ENCODE peak calls at places on chromosomes 11 and 22, in ten cellular contexts. One of them, this sample, is unnamed.

GRCh38 chr22:28594784-28595324 is 84.8 kb downstream of the TTC28 start:
- DNase-seq in activated B cell treated with CpG ODN at 0.5 μM for 24 hours: no peak
- DNase-seq in HFF-Myc: peak; percentile 61
- DNase-seq in thoracic aorta: no peak
- DNase-seq in GM10248: peak; percentile 41
- DNase-seq in cardiac fibroblast: peak; percentile 83
- DNase-seq in AG04450: peak; percentile 23
- DNase-seq in Peyer's patch: no peak
- DNase-seq in astrocyte of the spinal cord: peak; percentile 76
- DNase-seq in Caco-2: peak; percentile 44
- DNase-seq in this sample: no peak

GRCh38 chr22:17672417-17672991 is 33.9 kb downstream of the BCL2L13 start:
- DNase-seq in GM10248: no peak
- DNase-seq in HFF-Myc: no peak
- DNase-seq in astrocyte of the spinal cord: no peak
- DNase-seq in activated B cell treated with CpG ODN at 0.5 μM for 24 hours: no peak
- DNase-seq in cardiac fibroblast: no peak
- DNase-seq in Caco-2: no peak
- DNase-seq in thoracic aorta: no peak
- DNase-seq in Peyer's patch: no peak
- DNase-seq in AG04450: no peak
- DNase-seq in this sample: no peak

GRCh38 chr22:32754413-32755041 is 47.0 kb upstream of the TIMP3 start:
- DNase-seq in astrocyte of the spinal cord: peak; percentile 38
- DNase-seq in GM10248: no peak
- DNase-seq in HFF-Myc: no peak
- DNase-seq in cardiac fibroblast: peak; percentile 73
- DNase-seq in thoracic aorta: no peak
- DNase-seq in Peyer's patch: peak; percentile 67
- DNase-seq in Caco-2: peak; percentile 64
- DNase-seq in activated B cell treated with CpG ODN at 0.5 μM for 24 hours: no peak
- DNase-seq in AG04450: no peak
- DNase-seq in this sample: no peak

GRCh38 chr11:131913267-131913666 is 542.9 kb downstream of the NTM start:
- DNase-seq in thoracic aorta: no peak
- DNase-seq in Peyer's patch: no peak
- DNase-seq in AG04450: no peak
- DNase-seq in cardiac fibroblast: no peak
- DNase-seq in Caco-2: no peak
- DNase-seq in activated B cell treated with CpG ODN at 0.5 μM for 24 hours: no peak
- DNase-seq in HFF-Myc: no peak
- DNase-seq in astrocyte of the spinal cord: peak; percentile 34
- DNase-seq in GM10248: no peak
- DNase-seq in this sample: no peak

GRCh38 chr22:33806191-33806590 is 114.1 kb downstream of the LARGE1 start:
- DNase-seq in GM10248: peak; percentile 19
- DNase-seq in thoracic aorta: no peak
- DNase-seq in astrocyte of the spinal cord: no peak
- DNase-seq in Caco-2: no peak
- DNase-seq in Peyer's patch: no peak
- DNase-seq in HFF-Myc: no peak
- DNase-seq in AG04450: no peak
- DNase-seq in activated B cell treated with CpG ODN at 0.5 μM for 24 hours: no peak
- DNase-seq in cardiac fibroblast: no peak
- DNase-seq in this sample: no peak

GRCh38 chr22:29071261-29072045 is 1.4 kb upstream of the KREMEN1 start:
- DNase-seq in Caco-2: peak; percentile 82
- DNase-seq in cardiac fibroblast: no peak
- DNase-seq in thoracic aorta: no peak
- DNase-seq in GM10248: peak; percentile 65
- DNase-seq in HFF-Myc: no peak
- DNase-seq in activated B cell treated with CpG ODN at 0.5 μM for 24 hours: peak; percentile 30
- DNase-seq in Peyer's patch: peak; percentile 72
- DNase-seq in AG04450: no peak
- DNase-seq in astrocyte of the spinal cord: peak; percentile 14
- DNase-seq in this sample: peak; percentile 75

GRCh38 chr22:22893891-22894739 is 6.5 kb downstream of the IGLL5 start:
- DNase-seq in HFF-Myc: no peak
- DNase-seq in activated B cell treated with CpG ODN at 0.5 μM for 24 hours: peak; percentile 16
- DNase-seq in GM10248: no peak
- DNase-seq in Caco-2: no peak
- DNase-seq in thoracic aorta: no peak
- DNase-seq in AG04450: no peak
- DNase-seq in Peyer's patch: peak; percentile 41
- DNase-seq in astrocyte of the spinal cord: no peak
- DNase-seq in cardiac fibroblast: no peak
- DNase-seq in this sample: no peak

GRCh38 chr11:64334764-64335741 is 5.0 kb upstream of the CCDC88B start:
- DNase-seq in astrocyte of the spinal cord: peak; percentile 82
- DNase-seq in cardiac fibroblast: peak; percentile 75
- DNase-seq in Peyer's patch: peak; percentile 91
- DNase-seq in GM10248: peak; percentile 88
- DNase-seq in HFF-Myc: peak; percentile 65
- DNase-seq in thoracic aorta: no peak
- DNase-seq in Caco-2: peak; percentile 94
- DNase-seq in AG04450: peak; percentile 75
- DNase-seq in activated B cell treated with CpG ODN at 0.5 μM for 24 hours: peak; percentile 61
- DNase-seq in this sample: peak; percentile 59

DNA sequence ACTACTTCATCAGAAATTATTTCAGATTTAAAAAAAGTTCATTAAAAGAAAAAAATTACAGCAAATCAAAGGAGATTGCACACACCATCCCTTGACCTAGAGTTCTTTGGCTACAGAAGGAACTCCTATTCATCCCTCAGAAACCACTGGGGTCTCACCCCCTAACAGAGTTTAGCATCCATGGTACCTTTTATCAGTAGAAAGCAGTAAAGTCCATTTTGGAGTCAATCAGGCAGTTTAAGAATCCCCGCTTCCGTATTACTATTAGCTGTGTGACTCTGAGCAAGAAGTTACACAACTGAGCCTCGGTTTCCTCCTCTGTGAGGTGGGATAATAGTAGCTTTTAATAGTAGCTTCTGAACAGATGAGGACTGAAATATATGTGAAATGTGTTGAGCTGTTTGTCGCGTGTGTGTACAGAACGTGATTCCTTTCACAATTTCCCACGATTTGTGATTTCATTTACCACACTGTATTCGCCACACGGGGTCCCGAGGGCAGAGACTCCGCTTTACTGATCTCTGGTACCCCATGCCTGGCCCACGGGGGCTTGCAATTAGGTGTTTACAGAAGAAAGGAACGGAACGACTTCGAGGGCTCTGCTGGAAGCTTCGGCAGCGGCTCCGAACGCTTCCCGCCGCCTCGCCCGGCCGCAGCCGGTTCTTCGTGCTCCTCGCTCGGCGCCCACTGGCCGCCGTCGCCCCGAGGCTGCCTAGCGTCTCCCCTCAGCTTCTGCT is 72.5 kb upstream of the ZBED5 start:
- DNase-seq in Caco-2: no peak
- DNase-seq in AG04450: no peak
- DNase-seq in activated B cell treated with CpG ODN at 0.5 μM for 24 hours: no peak
- DNase-seq in Peyer's patch: peak; percentile 49
- DNase-seq in thoracic aorta: no peak
- DNase-seq in astrocyte of the spinal cord: peak; percentile 50
- DNase-seq in GM10248: no peak
- DNase-seq in HFF-Myc: no peak
- DNase-seq in cardiac fibroblast: peak; percentile 34
- DNase-seq in this sample: no peak
- TF ChIP-seq CTCF in Caco-2: no peak
- TF ChIP-seq CTCF in AG04450: peak; percentile 17
- TF ChIP-seq CTCF in activated B cell treated with CpG ODN at 0.5 μM for 24 hours: no peak
- TF ChIP-seq CTCF in Peyer's patch: no peak
- TF ChIP-seq CTCF in thoracic aorta: peak; percentile 22
- TF ChIP-seq CTCF in astrocyte of the spinal cord: no peak
- TF ChIP-seq CTCF in GM10248: no peak
- TF ChIP-seq CTCF in HFF-Myc: no peak
- TF ChIP-seq CTCF in cardiac fibroblast: no peak
- TF ChIP-seq CTCF in this sample: no peak

GRCh38 chr11:20161923-20162322 is 1.6 kb upstream of the DBX1 start:
- DNase-seq in thoracic aorta: no peak
- DNase-seq in activated B cell treated with CpG ODN at 0.5 μM for 24 hours: no peak
- DNase-seq in AG04450: no peak
- DNase-seq in HFF-Myc: no peak
- DNase-seq in cardiac fibroblast: no peak
- DNase-seq in Caco-2: no peak
- DNase-seq in GM10248: no peak
- DNase-seq in Peyer's patch: no peak
- DNase-seq in astrocyte of the spinal cord: no peak
- DNase-seq in this sample: no peak

GRCh38 chr11:20159680-20160381 is 444 bp downstream of the DBX1 start:
- DNase-seq in Peyer's patch: no peak
- DNase-seq in Caco-2: no peak
- DNase-seq in GM10248: no peak
- DNase-seq in thoracic aorta: no peak
- DNase-seq in astrocyte of the spinal cord: no peak
- DNase-seq in HFF-Myc: no peak
- DNase-seq in activated B cell treated with CpG ODN at 0.5 μM for 24 hours: no peak
- DNase-seq in AG04450: no peak
- DNase-seq in cardiac fibroblast: no peak
- DNase-seq in this sample: no peak

GRCh38 chr11:20162340-20162739 is 2.1 kb upstream of the DBX1 start:
- DNase-seq in activated B cell treated with CpG ODN at 0.5 μM for 24 hours: no peak
- DNase-seq in AG04450: no peak
- DNase-seq in thoracic aorta: no peak
- DNase-seq in Peyer's patch: no peak
- DNase-seq in HFF-Myc: no peak
- DNase-seq in astrocyte of the spinal cord: no peak
- DNase-seq in cardiac fibroblast: no peak
- DNase-seq in GM10248: no peak
- DNase-seq in Caco-2: no peak
- DNase-seq in this sample: no peak

GRCh38 chr11:20160425-20161229 is at the start of gene DBX1:
- DNase-seq in Peyer's patch: no peak
- DNase-seq in cardiac fibroblast: no peak
- DNase-seq in HFF-Myc: no peak
- DNase-seq in astrocyte of the spinal cord: no peak
- DNase-seq in GM10248: no peak
- DNase-seq in Caco-2: no peak
- DNase-seq in activated B cell treated with CpG ODN at 0.5 μM for 24 hours: no peak
- DNase-seq in thoracic aorta: no peak
- DNase-seq in AG04450: no peak
- DNase-seq in this sample: no peak

GRCh38 chr11:20161230-20161918 is 1.1 kb upstream of the DBX1 start:
- DNase-seq in astrocyte of the spinal cord: no peak
- DNase-seq in GM10248: no peak
- DNase-seq in Peyer's patch: no peak
- DNase-seq in activated B cell treated with CpG ODN at 0.5 μM for 24 hours: no peak
- DNase-seq in Caco-2: no peak
- DNase-seq in thoracic aorta: no peak
- DNase-seq in AG04450: no peak
- DNase-seq in cardiac fibroblast: peak; percentile 9
- DNase-seq in HFF-Myc: no peak
- DNase-seq in this sample: peak; percentile 49
- TF ChIP-seq CTCF in astrocyte of the spinal cord: no peak
- TF ChIP-seq CTCF in GM10248: no peak
- TF ChIP-seq CTCF in Peyer's patch: no peak
- TF ChIP-seq CTCF in activated B cell treated with CpG ODN at 0.5 μM for 24 hours: no peak
- TF ChIP-seq CTCF in Caco-2: no peak
- TF ChIP-seq CTCF in thoracic aorta: no peak
- TF ChIP-seq CTCF in AG04450: no peak
- TF ChIP-seq CTCF in cardiac fibroblast: no peak
- TF ChIP-seq CTCF in HFF-Myc: no peak
- TF ChIP-seq CTCF in this sample: no peak

DNA sequence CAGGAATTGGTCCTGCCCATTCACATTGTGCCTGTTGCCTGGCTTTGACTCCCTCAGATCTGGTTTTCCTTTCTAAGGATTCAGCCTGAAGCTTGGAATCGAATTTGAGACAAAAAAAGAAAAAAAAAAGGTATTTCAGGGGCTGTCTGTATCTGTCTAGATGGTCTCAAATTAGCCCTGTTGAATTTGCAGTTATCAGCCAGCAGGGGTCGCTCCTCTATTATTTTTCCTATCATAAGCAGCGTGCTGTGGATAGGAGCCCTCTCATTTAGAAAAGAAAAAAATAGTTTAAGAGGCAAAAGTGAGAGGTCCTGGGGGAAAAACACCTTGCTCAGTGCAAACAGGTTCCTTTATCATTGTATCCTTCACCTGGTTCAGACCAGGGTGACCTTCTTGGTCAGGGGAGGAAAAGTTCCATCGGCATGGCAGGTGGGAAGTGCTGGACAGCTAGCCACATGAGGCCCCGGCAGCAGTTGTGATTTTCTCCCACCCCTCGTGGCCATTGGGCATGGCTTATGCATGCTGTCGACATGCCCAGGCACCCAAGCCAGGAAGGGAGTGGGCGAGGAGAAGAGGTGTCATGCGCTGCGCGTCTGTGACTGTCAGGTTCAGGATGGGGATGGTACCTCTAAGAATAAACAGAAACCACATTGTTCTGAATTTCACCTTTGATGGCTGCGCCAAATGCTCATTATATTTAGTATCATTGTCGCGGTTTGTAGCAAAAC is 13.1 kb downstream of the OR5AK2 start:
- DNase-seq in Caco-2: no peak
- DNase-seq in astrocyte of the spinal cord: no peak
- DNase-seq in AG04450: no peak
- DNase-seq in GM10248: no peak
- DNase-seq in Peyer's patch: no peak
- DNase-seq in cardiac fibroblast: peak; percentile 18
- DNase-seq in HFF-Myc: no peak
- DNase-seq in thoracic aorta: no peak
- DNase-seq in activated B cell treated with CpG ODN at 0.5 μM for 24 hours: no peak
- DNase-seq in this sample: no peak
- TF ChIP-seq CTCF in Caco-2: no peak
- TF ChIP-seq CTCF in astrocyte of the spinal cord: peak; percentile 30
- TF ChIP-seq CTCF in AG04450: peak; percentile 56
- TF ChIP-seq CTCF in GM10248: no peak
- TF ChIP-seq CTCF in Peyer's patch: no peak
- TF ChIP-seq CTCF in cardiac fibroblast: peak; percentile 60
- TF ChIP-seq CTCF in HFF-Myc: peak; percentile 35
- TF ChIP-seq CTCF in thoracic aorta: no peak
- TF ChIP-seq CTCF in activated B cell treated with CpG ODN at 0.5 μM for 24 hours: no peak
- TF ChIP-seq CTCF in this sample: peak; percentile 24

DNA sequence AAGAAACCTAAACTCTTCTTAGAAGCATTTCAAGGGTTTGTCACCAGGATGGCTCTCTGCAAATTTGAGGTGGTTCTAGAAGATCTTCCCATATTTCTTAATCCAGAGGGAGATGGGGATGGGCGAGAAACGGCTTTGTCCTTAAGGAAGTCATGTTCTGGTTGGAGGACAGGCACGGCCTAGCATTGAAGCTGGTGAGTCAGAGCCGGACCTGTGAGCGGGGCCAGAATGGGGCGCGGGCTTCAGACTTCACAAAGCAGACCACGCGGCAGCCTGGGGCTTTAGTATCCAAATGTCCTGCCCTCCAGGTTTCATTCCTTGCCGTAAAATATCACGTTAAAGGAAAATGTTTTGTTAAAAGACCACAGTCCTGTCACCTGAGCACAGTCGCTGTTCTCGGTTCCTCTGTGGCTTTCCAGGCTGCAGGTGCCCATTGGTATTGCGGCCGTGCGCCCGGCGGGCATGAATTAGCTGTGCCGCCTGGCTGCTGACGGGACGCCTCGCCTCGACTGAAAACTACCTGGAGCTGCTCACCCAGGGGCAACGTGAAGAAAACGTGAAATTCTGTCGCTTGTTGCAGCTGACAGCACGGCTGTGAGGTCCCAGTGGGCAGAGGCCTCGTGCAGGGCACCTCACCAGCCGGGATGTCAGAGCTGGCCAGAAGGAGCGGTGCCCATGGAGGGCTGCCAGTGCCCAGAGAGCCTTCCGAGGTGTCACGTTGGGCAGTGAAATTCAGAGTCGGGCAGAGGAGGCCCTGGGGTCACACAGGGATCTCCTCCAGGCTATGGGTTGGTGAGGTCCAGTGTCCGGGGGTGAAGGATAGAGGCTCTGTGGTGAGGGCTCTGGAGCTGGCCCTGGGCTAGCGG is 59.0 kb downstream of the LRP5 start:
- DNase-seq in GM10248: no peak
- DNase-seq in thoracic aorta: no peak
- DNase-seq in activated B cell treated with CpG ODN at 0.5 μM for 24 hours: peak; percentile 60
- DNase-seq in HFF-Myc: no peak
- DNase-seq in cardiac fibroblast: peak; percentile 25
- DNase-seq in Peyer's patch: peak; percentile 80
- DNase-seq in astrocyte of the spinal cord: no peak
- DNase-seq in Caco-2: no peak
- DNase-seq in AG04450: no peak
- DNase-seq in this sample: no peak
- TF ChIP-seq CTCF in GM10248: no peak
- TF ChIP-seq CTCF in thoracic aorta: peak; percentile 10
- TF ChIP-seq CTCF in activated B cell treated with CpG ODN at 0.5 μM for 24 hours: no peak
- TF ChIP-seq CTCF in HFF-Myc: no peak
- TF ChIP-seq CTCF in cardiac fibroblast: no peak
- TF ChIP-seq CTCF in Peyer's patch: peak; percentile 3
- TF ChIP-seq CTCF in astrocyte of the spinal cord: no peak
- TF ChIP-seq CTCF in Caco-2: no peak
- TF ChIP-seq CTCF in AG04450: no peak
- TF ChIP-seq CTCF in this sample: no peak

This sample was measured in nephron progenitor cell.